ENCODE peak calls at places on chromosomes 16 and 17, in four cellular contexts. Y is non-pigmented ciliary epithelial cell, O is neuronal stem cell, R is AG10803. T is an unnamed sample.

GRCh38 chr17:52237151-52237550 is 78.6 kb upstream of the CA10 start:
- DNase-seq in R (no peak), Y (no peak), O (no peak), T (no peak)

GRCh38 chr17:3875317-3875716 is 17.5 kb downstream of the CAMKK1 start:
- DNase-seq in R (no peak), O (no peak), Y (no peak), T (no peak)

GRCh38 chr17:79777844-79778503 is at the start of gene CBX2:
- DNase-seq in O (peak), R (peak), Y (no peak), T (no peak)

GRCh38 chr16:568401-569258 is 1.1 kb upstream of the PIGQ start:
- DNase-seq in O (no peak), Y (no peak), R (no peak), T (no peak)

GRCh38 chr17:37017355-37017754 is 68.6 kb downstream of the AATF start:
- DNase-seq in R (no peak), O (no peak), Y (no peak), T (no peak)

GRCh38 chr17:21039839-21040575 is 2.8 kb downstream of the USP22 start:
- DNase-seq in R (peak), O (no peak), Y (no peak), T (no peak)

GRCh38 chr16:80150978-80151705 is 389.7 kb upstream of the DYNLRB2 start:
- DNase-seq in Y (no peak), R (peak), O (no peak), T (no peak)

GRCh38 chr17:57654040-57654775 is 90.9 kb downstream of the CCDC182 start:
- DNase-seq in O (no peak), R (no peak), Y (no peak), T (no peak)

GRCh38 chr17:63139356-63139755 is 173.3 kb downstream of the TANC2 start:
- DNase-seq in Y (no peak), O (no peak), R (no peak), T (no peak)

GRCh38 chr17:30379303-30380105 is 777 bp downstream of the CPD start:
- DNase-seq in O (no peak), R (no peak), Y (no peak), T (no peak)

GRCh38 chr17:75557852-75558665 is 29.5 kb upstream of the MYO15B start:
- DNase-seq in R (no peak), O (no peak), Y (no peak), T (no peak)

GRCh38 chr17:39665642-39666221 is 583 bp downstream of the TCAP start:
- DNase-seq in R (no peak), O (no peak), Y (no peak), T (no peak)

GRCh38 chr16:23081675-23082119 is 67.6 kb downstream of the USP31 start:
- DNase-seq in R (peak), Y (peak), O (no peak), T (no peak)

GRCh38 chr17:32519769-32520701 is 33.2 kb downstream of the CDK5R1 start:
- DNase-seq in R (peak), Y (no peak), O (peak), T (no peak)

GRCh38 chr16:27258241-27258734 is 10.3 kb downstream of the NSMCE1 start:
- DNase-seq in O (no peak), R (peak), Y (no peak), T (no peak)

GRCh38 chr17:59371426-59372099 is 40.1 kb downstream of the YPEL2 start:
- DNase-seq in O (no peak), Y (no peak), R (peak), T (no peak)

GRCh38 chr17:77343031-77343866 is 202.5 kb downstream of the SEC14L1 start:
- DNase-seq in O (no peak), R (no peak), Y (no peak), T (no peak)

GRCh38 chr17:81206657-81207056 is 16.1 kb downstream of the CEP131 start:
- DNase-seq in O (no peak), Y (no peak), R (no peak), T (no peak)

GRCh38 chr17:12627776-12628491 is 37.8 kb upstream of the MYOCD start:
- DNase-seq in Y (peak), O (no peak), R (peak), T (no peak)

GRCh38 chr17:14775761-14776492 is 475.0 kb downstream of the HS3ST3B1 start:
- DNase-seq in R (peak), O (no peak), Y (no peak), T (no peak)

GRCh38 chr16:54193656-54194007 is 93.0 kb downstream of the IRX3 start:
- DNase-seq in Y (peak), R (peak), O (peak), T (peak)